ENCODE peak calls at places on chromosomes 1 and 21, in eight cellular contexts. F is cortex of kidney, O is heart right ventricle, A is renal cortical epithelial cell, H is activated T-cell treated with anti-CD3 and anti-CD28 coated beads for 4 hours, K is left colon, T is retina, L is left ventricle myocardium superior. P is an unnamed sample.

GRCh38 chr1:71593523-71593922 is 512.7 kb upstream of the ZRANB2 start:
- DNase-seq in T (no peak), A (no peak), L (no peak), H (no peak), O (no peak), F (no peak), K (no peak), P (peak)

GRCh38 chr1:10599194-10599861 is 124.6 kb downstream of the PEX14 start:
- DNase-seq in A (peak), T (no peak), K (no peak), O (no peak), L (no peak), H (no peak), F (no peak), P (no peak)

GRCh38 chr1:13965770-13966398 is 265.9 kb downstream of the PRDM2 start:
- DNase-seq in O (peak), T (peak), F (no peak), L (peak), K (peak), A (peak), H (no peak), P (peak)

GRCh38 chr1:196598902-196599301 is 9.3 kb downstream of the KCNT2 start:
- DNase-seq in H (no peak), K (no peak), A (no peak), L (no peak), T (peak), F (no peak), O (no peak), P (no peak)

GRCh38 chr1:55214903-55215193 is 316 bp downstream of the USP24 start:
- DNase-seq in L (no peak), T (peak), F (no peak), H (no peak), K (no peak), A (peak), O (peak), P (peak)

GRCh38 chr1:208106218-208106617 is 138.0 kb downstream of the PLXNA2 start:
- DNase-seq in K (no peak), A (no peak), T (no peak), L (no peak), H (no peak), F (no peak), O (no peak), P (no peak)

GRCh38 chr1:12438349-12438924 is 179.6 kb downstream of the DHRS3 start:
- DNase-seq in H (no peak), L (no peak), T (no peak), F (no peak), K (no peak), O (no peak), A (no peak), P (no peak)

GRCh38 chr1:12143631-12144155 is 23.1 kb upstream of the TNFRSF1B start:
- DNase-seq in L (peak), K (peak), H (no peak), T (no peak), O (peak), A (no peak), F (no peak), P (peak)

GRCh38 chr1:6852136-6852890 is 67.1 kb downstream of the CAMTA1 start:
- DNase-seq in F (no peak), L (no peak), A (no peak), T (no peak), O (no peak), K (no peak), H (no peak), P (no peak)

GRCh38 chr1:218711021-218711420 is 365.9 kb downstream of the TGFB2 start:
- DNase-seq in H (no peak), K (no peak), F (no peak), A (peak), O (no peak), T (no peak), L (no peak), P (no peak)

GRCh38 chr1:8155528-8156186 is 129.5 kb upstream of the ERRFI1 start:
- DNase-seq in T (no peak), F (no peak), O (no peak), K (no peak), L (no peak), A (peak), H (no peak), P (no peak)

GRCh38 chr1:2374260-2375155 is 16.8 kb downstream of the MORN1 start:
- DNase-seq in T (no peak), F (no peak), H (no peak), L (no peak), O (no peak), K (peak), A (no peak), P (no peak)

GRCh38 chr1:186033744-186034345 is 299.7 kb downstream of the HMCN1 start:
- DNase-seq in T (no peak), O (no peak), K (no peak), L (no peak), A (no peak), F (no peak), H (no peak), P (no peak)

GRCh38 chr1:23456226-23456625 is 27.8 kb downstream of the ASAP3 start:
- DNase-seq in O (no peak), K (no peak), L (no peak), H (no peak), F (no peak), A (no peak), T (no peak), P (no peak)

GRCh38 chr1:7284839-7285435 is 486.2 kb upstream of the VAMP3 start:
- DNase-seq in F (no peak), T (no peak), K (no peak), O (no peak), A (peak), H (no peak), L (no peak), P (no peak)

GRCh38 chr1:218669431-218669830 is 324.3 kb downstream of the TGFB2 start:
- DNase-seq in H (no peak), A (peak), L (no peak), O (no peak), K (no peak), T (no peak), F (no peak), P (peak)

GRCh38 chr21:23968722-23969647 is 1638.3 kb downstream of the MRPL39 start:
- DNase-seq in F (no peak), O (no peak), H (peak), K (no peak), L (no peak), T (peak), A (no peak), P (peak)

GRCh38 chr1:226973371-226973897 is 33.3 kb downstream of the COQ8A start:
- DNase-seq in F (no peak), L (peak), T (no peak), A (no peak), H (no peak), O (peak), K (peak), P (no peak)

GRCh38 chr1:214066190-214066589 is 78.4 kb downstream of the PROX1 start:
- DNase-seq in L (no peak), T (no peak), K (no peak), H (no peak), A (no peak), O (no peak), F (no peak), P (no peak)

GRCh38 chr1:162327144-162327790 is 49.4 kb downstream of the SPATA46 start:
- DNase-seq in K (no peak), A (no peak), H (no peak), F (no peak), O (no peak), L (no peak), T (no peak), P (no peak)

GRCh38 chr1:38994196-38994595 is 3.1 kb downstream of the AKIRIN1 start:
- DNase-seq in O (no peak), K (no peak), T (no peak), A (no peak), F (no peak), H (no peak), L (no peak), P (no peak)

GRCh38 chr1:6603424-6603850 is 768 bp upstream of the KLHL21 start:
- DNase-seq in K (no peak), H (peak), L (peak), F (no peak), A (peak), T (peak), O (peak), P (peak)

GRCh38 chr1:38029081-38029681 is 16.6 kb downstream of the UTP11 start:
- DNase-seq in A (no peak), O (peak), F (no peak), K (no peak), L (peak), H (no peak), T (peak), P (no peak)

GRCh38 chr1:94325379-94326302 is 88.3 kb upstream of the ARHGAP29 start:
- DNase-seq in T (no peak), K (no peak), O (peak), A (peak), F (no peak), L (no peak), H (no peak), P (peak)

GRCh38 chr1:3062616-3063378 is 6.2 kb upstream of the PRDM16 start:
- DNase-seq in T (peak), K (peak), O (no peak), F (no peak), A (no peak), L (no peak), H (no peak), P (no peak)

GRCh38 chr21:44756416-44757185 is 45.0 kb downstream of the UBE2G2 start:
- DNase-seq in T (no peak), L (no peak), A (peak), K (peak), F (no peak), O (no peak), H (no peak), P (no peak)

GRCh38 chr1:160375788-160376524 is 9.1 kb downstream of the NHLH1 start:
- DNase-seq in A (no peak), F (no peak), K (no peak), H (no peak), L (no peak), O (no peak), T (peak), P (peak)

GRCh38 chr1:76285578-76286135 is 211.1 kb downstream of the ST6GALNAC3 start:
- DNase-seq in K (no peak), H (peak), F (no peak), T (no peak), O (no peak), L (no peak), A (no peak), P (no peak)